ENCODE peak calls at places on chromosomes 13 and 19, in four cellular contexts. F, W, A and O are unnamed samples.

GRCh38 chr19:8251025-8251472 is 41.9 kb downstream of the CERS4 start:
- DNase-seq in F (no peak), W (no peak), A (peak), O (no peak)

GRCh38 chr19:18674616-18675015 is 8.9 kb upstream of the CRTC1 start:
- DNase-seq in F (no peak), W (no peak), A (no peak), O (no peak)

GRCh38 chr13:83881917-83882625 is at the start of gene SLITRK1:
- DNase-seq in F (no peak), W (peak), A (peak), O (peak)

GRCh38 chr19:10431943-10432735 is 11.8 kb downstream of the PDE4A start:
- DNase-seq in F (peak), W (peak), A (no peak), O (no peak)

GRCh38 chr13:40060318-40061007 is 405.0 kb downstream of the COG6 start:
- DNase-seq in F (no peak), W (peak), A (peak), O (no peak)

GRCh38 chr19:41691268-41691970 is 3.3 kb upstream of the CEACAM7 start:
- DNase-seq in F (peak), W (peak), A (no peak), O (peak)

GRCh38 chr13:113458218-113459065 is 5.2 kb upstream of the ADPRHL1 start:
- DNase-seq in F (no peak), W (no peak), A (peak), O (no peak)

GRCh38 chr19:31054430-31054829 is 294.8 kb downstream of the TSHZ3 start:
- DNase-seq in F (peak), W (peak), A (no peak), O (peak)

GRCh38 chr13:33137726-33138125 is 121.5 kb downstream of the KL start:
- DNase-seq in F (no peak), W (no peak), A (no peak), O (no peak)

GRCh38 chr13:61960981-61961380 is 545.3 kb upstream of the PCDH20 start:
- DNase-seq in F (no peak), W (no peak), A (no peak), O (no peak)

GRCh38 chr13:24127116-24127631 is 33.3 kb upstream of the SPATA13 start:
- DNase-seq in F (no peak), W (peak), A (no peak), O (peak)

GRCh38 chr13:51619614-51620013 is 35.4 kb downstream of the WDFY2 start:
- DNase-seq in F (no peak), W (peak), A (no peak), O (no peak)

GRCh38 chr13:50119593-50119992 is 104.3 kb downstream of the KCNRG start:
- DNase-seq in F (no peak), W (no peak), A (no peak), O (no peak)

GRCh38 chr13:106376411-106377112 is 158.9 kb downstream of the EFNB2 start:
- DNase-seq in F (no peak), W (peak), A (no peak), O (no peak)